ENCODE peak calls at places on chromosomes 3 and 15, in nine cellular contexts. W is thoracic aorta, Y is GM23338, R is fibroblast of villous mesenchyme, F is pancreas, H is IMR-90, M is AG04450, Z is RWPE2, B is body of pancreas. I is an unnamed sample.

GRCh38 chr3:11140054-11140712 is 14.1 kb upstream of the HRH1 start:
- DNase-seq in W (peak), Y (no peak), R (no peak), F (no peak), H (no peak), M (no peak), Z (no peak), B (no peak), I (peak)

GRCh38 chr15:70050447-70050846 is 47.3 kb downstream of the TLE3 start:
- DNase-seq in W (no peak), Y (no peak), R (no peak), F (no peak), H (no peak), M (no peak), Z (no peak), B (no peak), I (no peak)

GRCh38 chr3:187072582-187072981 is 66.7 kb downstream of the RPL39L start:
- DNase-seq in W (no peak), Y (peak), R (no peak), F (no peak), H (no peak), M (no peak), Z (no peak), B (no peak), I (no peak)

GRCh38 chr3:151263126-151263525 is 15.2 kb downstream of the P2RY14 start:
- DNase-seq in W (no peak), Y (no peak), R (peak), F (no peak), H (peak), M (peak), Z (no peak), B (no peak), I (no peak)

GRCh38 chr3:4395448-4395847 is 71.6 kb downstream of the SUMF1 start:
- DNase-seq in W (no peak), Y (no peak), R (no peak), F (no peak), H (peak), M (no peak), Z (no peak), B (no peak), I (no peak)

GRCh38 chr3:158101330-158102218 is 4.6 kb downstream of the SHOX2 start:
- DNase-seq in W (no peak), Y (no peak), R (no peak), F (no peak), H (no peak), M (no peak), Z (no peak), B (no peak), I (no peak)

GRCh38 chr3:53009826-53010539 is 35.9 kb downstream of the SFMBT1 start:
- DNase-seq in W (no peak), Y (peak), R (no peak), F (no peak), H (no peak), M (no peak), Z (no peak), B (no peak), I (no peak)

GRCh38 chr15:64749999-64750657 is 25.3 kb downstream of the RBPMS2 start:
- DNase-seq in W (no peak), Y (peak), R (peak), F (no peak), H (peak), M (no peak), Z (no peak), B (no peak), I (peak)

GRCh38 chr3:37703633-37704032 is 158.0 kb upstream of the CTDSPL start:
- DNase-seq in W (no peak), Y (no peak), R (peak), F (no peak), H (peak), M (no peak), Z (no peak), B (no peak), I (peak)

GRCh38 chr3:129937717-129938116 is 36.8 kb upstream of the TRH start:
- DNase-seq in W (no peak), Y (peak), R (no peak), F (no peak), H (no peak), M (no peak), Z (no peak), B (no peak), I (no peak)

GRCh38 chr3:129934234-129935123 is 40.0 kb upstream of the TRH start:
- DNase-seq in W (no peak), Y (peak), R (peak), F (no peak), H (peak), M (no peak), Z (no peak), B (peak), I (peak)

GRCh38 chr3:129936757-129937156 is 37.8 kb upstream of the TRH start:
- DNase-seq in W (no peak), Y (peak), R (peak), F (peak), H (peak), M (peak), Z (no peak), B (peak), I (peak)

GRCh38 chr3:129940086-129940485 is 34.4 kb upstream of the TRH start:
- DNase-seq in W (no peak), Y (no peak), R (no peak), F (no peak), H (no peak), M (no peak), Z (no peak), B (no peak), I (no peak)

GRCh38 chr3:129938140-129938930 is 36.2 kb upstream of the TRH start:
- DNase-seq in W (no peak), Y (peak), R (no peak), F (no peak), H (no peak), M (no peak), Z (no peak), B (no peak), I (no peak)
- TF ChIP-seq CTCF in W (peak), Y (no peak), R (no peak), F (no peak), H (no peak), M (peak), Z (no peak), B (no peak), I (peak)

DNA sequence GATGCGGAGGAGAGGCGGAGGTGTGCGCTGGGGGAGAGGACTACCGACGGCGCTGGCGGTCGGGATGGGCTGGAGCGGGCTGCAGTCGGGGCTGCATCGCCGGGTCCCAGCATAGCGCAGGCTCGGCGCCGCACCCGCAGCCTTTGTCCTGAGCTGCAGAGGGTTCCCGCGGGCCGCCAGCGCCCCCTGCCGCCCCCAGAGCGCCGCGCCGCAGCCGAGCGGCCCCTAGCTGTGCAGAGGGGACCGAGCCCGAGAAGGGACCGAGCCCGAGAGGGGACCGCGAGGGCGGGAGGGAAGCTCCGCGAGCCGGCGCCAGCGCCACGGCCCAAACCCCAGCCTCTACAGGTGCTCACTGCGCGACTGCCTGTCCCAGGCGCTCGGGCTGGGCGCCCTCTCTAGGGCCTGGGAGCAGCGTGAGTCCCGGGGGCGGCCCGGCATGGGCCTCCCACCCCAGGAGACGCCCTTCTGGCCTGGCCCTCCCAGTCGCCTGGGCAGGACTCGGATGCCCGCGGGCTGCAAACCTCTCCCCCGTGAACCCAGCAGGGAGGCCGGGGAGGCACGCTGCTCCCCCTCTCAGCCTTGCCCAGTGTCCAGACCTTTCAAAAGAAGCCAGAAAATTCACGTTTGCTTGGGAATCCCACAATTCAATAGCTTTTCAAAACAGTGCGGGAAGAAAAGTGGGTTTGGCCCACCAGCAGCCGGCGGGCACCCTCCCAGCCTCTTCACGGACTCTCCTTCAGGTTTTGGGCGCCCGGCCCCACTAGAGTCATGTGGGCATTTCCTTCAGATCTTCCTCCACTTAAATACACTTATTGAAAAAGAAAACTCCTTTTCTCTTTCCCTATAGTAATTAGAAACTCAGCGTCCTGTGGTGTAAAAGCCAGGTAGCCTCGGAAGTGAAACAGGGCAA is 134.7 kb downstream of the TPRA1 start:
- DNase-seq in W (no peak), Y (peak), R (peak), F (peak), H (peak), M (no peak), Z (peak), B (peak), I (peak)
- H3K4me3 ChIP-seq in W (peak), Y (peak), R (peak), F (no peak), H (no peak), M (peak), Z (peak), B (no peak), I (peak)

DNA sequence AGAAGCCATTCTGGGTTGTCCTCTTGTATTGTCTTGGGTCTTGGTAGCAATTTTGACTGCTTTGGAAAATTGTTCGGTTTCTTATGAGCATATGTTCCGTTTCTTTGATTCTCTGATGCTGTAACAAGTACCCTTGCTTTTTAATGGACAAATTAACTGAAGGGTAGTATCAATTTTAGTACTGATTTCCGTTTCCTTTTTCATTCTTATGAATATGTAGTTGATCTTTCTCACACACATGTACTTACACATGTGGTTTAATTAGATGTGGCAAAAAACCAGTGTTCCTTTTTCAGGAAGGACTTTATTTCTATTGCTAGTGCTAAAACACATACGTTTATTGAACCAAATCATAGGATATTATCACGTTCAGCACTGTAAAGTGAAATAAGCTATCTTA is 119.1 kb downstream of the TCF12 start:
- DNase-seq in W (no peak), Y (no peak), R (no peak), F (no peak), H (no peak), M (no peak), Z (no peak), B (no peak), I (no peak)
- TF ChIP-seq CTCF in W (no peak), Y (no peak), R (no peak), F (no peak), H (no peak), M (no peak), Z (no peak), B (no peak), I (no peak)

GRCh38 chr15:78090422-78090821 is 1.9 kb upstream of the SH2D7 start:
- DNase-seq in W (no peak), Y (no peak), R (no peak), F (no peak), H (no peak), M (no peak), Z (no peak), B (no peak), I (no peak)

GRCh38 chr15:78092111-78093041 is at the start of gene SH2D7:
- DNase-seq in W (no peak), Y (no peak), R (no peak), F (no peak), H (no peak), M (no peak), Z (peak), B (peak), I (no peak)

GRCh38 chr15:78085928-78086327 is 6.4 kb upstream of the SH2D7 start:
- DNase-seq in W (no peak), Y (no peak), R (peak), F (no peak), H (peak), M (peak), Z (no peak), B (no peak), I (peak)

GRCh38 chr15:78087944-78088772 is 4.2 kb upstream of the SH2D7 start:
- DNase-seq in W (no peak), Y (no peak), R (no peak), F (no peak), H (peak), M (no peak), Z (peak), B (no peak), I (peak)

DNA sequence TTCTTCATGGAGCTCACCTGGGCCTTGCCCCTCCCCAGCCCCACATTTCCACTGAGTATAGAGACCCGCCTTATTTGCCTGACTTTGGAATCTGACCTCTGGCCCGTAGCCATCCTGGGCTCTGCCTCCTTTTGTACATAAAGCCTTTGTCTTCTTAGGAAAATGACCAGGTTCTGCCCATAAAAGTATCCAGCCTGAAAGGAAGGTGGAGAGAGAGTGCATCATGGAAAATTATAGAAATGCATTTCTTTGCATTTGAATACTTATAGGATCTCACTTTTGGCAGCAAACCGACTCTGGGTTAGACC is 3.6 kb upstream of the SH2D7 start:
- DNase-seq in W (no peak), Y (no peak), R (no peak), F (peak), H (no peak), M (no peak), Z (no peak), B (no peak), I (no peak)
- H3K4me3 ChIP-seq in W (no peak), Y (no peak), R (no peak), F (no peak), H (no peak), M (no peak), Z (no peak), B (no peak), I (no peak)

DNA sequence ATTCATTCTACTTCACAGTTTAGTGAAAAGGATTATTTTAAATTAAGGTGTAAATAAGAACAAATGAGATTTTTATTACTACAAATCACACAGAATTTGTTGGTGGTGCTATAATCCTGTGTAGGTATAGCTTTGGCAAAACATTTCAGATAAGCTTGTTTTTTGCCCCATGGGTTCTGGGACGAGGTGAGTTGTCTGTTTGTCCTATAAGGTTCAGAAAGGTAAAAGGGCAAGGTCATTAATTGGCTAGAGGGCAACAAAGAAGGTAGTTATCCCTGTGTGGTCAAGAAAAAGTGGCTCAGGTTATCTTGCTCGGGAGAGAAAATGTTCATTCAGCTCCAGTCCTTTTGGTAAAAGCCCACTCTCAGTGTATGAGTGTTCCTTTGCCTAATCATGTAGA is 23.2 kb downstream of the AGTR1 start:
- DNase-seq in W (no peak), Y (no peak), R (no peak), F (no peak), H (no peak), M (no peak), Z (no peak), B (no peak), I (no peak)
- TF ChIP-seq CTCF in W (no peak), Y (no peak), R (no peak), F (no peak), H (no peak), M (no peak), Z (no peak), B (no peak), I (no peak)

DNA sequence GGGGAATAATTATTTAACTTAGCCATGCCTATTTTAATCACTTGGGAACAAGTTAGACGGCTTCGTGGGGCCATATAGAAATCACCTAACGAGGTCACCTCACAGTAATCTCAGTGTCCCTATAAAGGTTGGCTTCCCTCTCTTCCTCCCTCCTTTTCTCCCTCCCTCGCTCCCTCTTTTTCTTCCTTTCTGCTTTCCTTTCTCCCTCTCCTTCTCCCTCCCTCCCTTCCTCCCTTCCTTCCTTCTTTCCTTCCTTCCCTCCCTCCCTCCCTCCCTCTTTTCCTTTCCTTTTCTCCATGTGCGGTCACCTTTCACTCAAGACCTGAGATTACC is 206.1 kb upstream of the DPH6 start:
- DNase-seq in W (no peak), Y (peak), R (no peak), F (no peak), H (no peak), M (no peak), Z (no peak), B (no peak), I (no peak)
- H3K4me3 ChIP-seq in W (peak), Y (no peak), R (no peak), F (no peak), H (no peak), M (no peak), Z (no peak), B (no peak), I (no peak)

I was measured in cardiac fibroblast.